ENCODE peak calls at places on chromosome 19, in nine cellular contexts. V is GM23338, F is thoracic aorta, U is transverse colon, W is heart right ventricle, Q is AG09309, E is GM06990, P is BJ, A is fibroblast of pulmonary artery. N is an unnamed sample.

GRCh38 chr19:12543855-12544254 is 7.4 kb downstream of the ZNF564 start:
- DNase-seq in V (no peak), F (no peak), U (no peak), W (no peak), Q (no peak), E (no peak), P (no peak), A (peak), N (no peak)

GRCh38 chr19:57512845-57513244 is 13.1 kb downstream of the ZNF773 start:
- DNase-seq in V (peak), F (no peak), U (no peak), W (no peak), Q (no peak), E (no peak), P (no peak), A (peak), N (no peak)

GRCh38 chr19:12785431-12786011 is 5.8 kb upstream of the JUNB start:
- DNase-seq in V (no peak), F (no peak), U (peak), W (peak), Q (no peak), E (peak), P (no peak), A (no peak), N (no peak)

GRCh38 chr19:31905980-31906948 is 439.1 kb upstream of the ZNF507 start:
- DNase-seq in V (no peak), F (no peak), U (peak), W (no peak), Q (no peak), E (no peak), P (no peak), A (no peak), N (no peak)

GRCh38 chr19:17948967-17949930 is 16.4 kb downstream of the CCDC124 start:
- DNase-seq in V (no peak), F (no peak), U (no peak), W (no peak), Q (no peak), E (peak), P (no peak), A (no peak), N (no peak)

GRCh38 chr19:14728595-14728994 is 38.7 kb downstream of the ZNF333 start:
- DNase-seq in V (no peak), F (no peak), U (no peak), W (no peak), Q (no peak), E (no peak), P (no peak), A (no peak), N (no peak)

GRCh38 chr19:44051654-44052402 is at the start of gene ZNF223:
- DNase-seq in V (peak), F (peak), U (peak), W (peak), Q (peak), E (peak), P (peak), A (peak), N (peak)

GRCh38 chr19:13846533-13847032 is 30.4 kb upstream of the NANOS3 start:
- DNase-seq in V (peak), F (peak), U (peak), W (peak), Q (no peak), E (peak), P (peak), A (peak), N (no peak)

GRCh38 chr19:50843701-50844221 is 10.4 kb upstream of the KLK15 start:
- DNase-seq in V (no peak), F (no peak), U (no peak), W (no peak), Q (no peak), E (no peak), P (no peak), A (no peak), N (peak)

GRCh38 chr19:42529248-42529764 is 1.0 kb upstream of the CEACAM1 start:
- DNase-seq in V (peak), F (no peak), U (peak), W (peak), Q (peak), E (peak), P (no peak), A (peak), N (peak)

GRCh38 chr19:18919895-18920204 is 335 bp downstream of the DDX49 start:
- DNase-seq in V (no peak), F (no peak), U (no peak), W (no peak), Q (no peak), E (no peak), P (no peak), A (no peak), N (no peak)

GRCh38 chr19:6161271-6161850 is 25.9 kb downstream of the ACSBG2 start:
- DNase-seq in V (peak), F (no peak), U (peak), W (peak), Q (no peak), E (peak), P (no peak), A (no peak), N (no peak)

GRCh38 chr19:42023121-42023942 is 29.3 kb upstream of the ATP1A3 start:
- DNase-seq in V (peak), F (no peak), U (peak), W (no peak), Q (no peak), E (peak), P (no peak), A (peak), N (no peak)

GRCh38 chr19:34367424-34367957 is 2.5 kb downstream of the GPI start:
- DNase-seq in V (no peak), F (no peak), U (no peak), W (no peak), Q (no peak), E (no peak), P (no peak), A (no peak), N (no peak)
- H3K4me3 ChIP-seq in V (no peak), F (no peak), U (no peak), W (no peak), Q (no peak), E (no peak), P (no peak), A (no peak), N (peak)

GRCh38 chr19:9966448-9966847 is 30.1 kb upstream of the OLFM2 start:
- DNase-seq in V (peak), F (no peak), U (no peak), W (no peak), Q (no peak), E (no peak), P (no peak), A (no peak), N (no peak)
- H3K4me3 ChIP-seq in V (peak), F (no peak), U (no peak), W (no peak), Q (no peak), E (no peak), P (no peak), A (no peak), N (no peak)

GRCh38 chr19:4717191-4717965 is 6.3 kb downstream of the DPP9 start:
- DNase-seq in V (no peak), F (no peak), U (no peak), W (no peak), Q (no peak), E (no peak), P (no peak), A (peak), N (peak)
- H3K4me3 ChIP-seq in V (no peak), F (no peak), U (no peak), W (no peak), Q (no peak), E (no peak), P (no peak), A (no peak), N (peak)

DNA sequence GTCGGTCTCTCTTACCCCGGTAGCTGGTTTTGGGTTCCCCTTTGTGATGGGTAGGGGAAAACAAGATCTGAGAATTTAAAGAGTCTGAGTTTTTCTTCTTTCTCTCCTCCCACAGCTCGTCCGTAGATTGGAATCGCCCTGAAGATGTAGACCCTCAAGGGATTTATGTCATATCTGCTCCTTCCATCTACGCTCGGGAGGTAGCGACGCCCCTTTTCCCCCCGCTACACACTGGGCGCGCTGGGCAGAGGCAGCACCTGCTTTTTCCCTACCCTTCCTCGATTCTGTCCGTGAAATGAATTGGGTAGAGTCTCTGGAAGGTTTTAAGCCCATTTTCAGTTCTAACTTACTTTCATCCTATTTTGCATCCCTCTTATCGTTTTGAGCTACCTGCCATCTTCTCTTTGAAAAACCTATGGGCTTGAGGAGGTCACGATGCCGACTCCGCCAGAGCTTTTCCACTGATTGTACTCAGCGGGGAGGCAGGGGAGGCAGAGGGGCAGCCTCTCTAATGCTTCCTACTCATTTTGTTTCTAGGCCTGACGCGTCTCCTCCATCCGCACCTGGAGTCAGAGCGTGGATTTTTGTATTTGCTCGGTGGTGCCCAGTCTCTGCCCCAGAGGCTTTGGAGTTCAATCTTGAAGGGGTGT is 7.1 kb upstream of the SELENOV start:
- DNase-seq in V (no peak), F (no peak), U (no peak), W (no peak), Q (no peak), E (no peak), P (no peak), A (no peak), N (no peak)
- H3K4me3 ChIP-seq in V (peak), F (peak), U (no peak), W (peak), Q (peak), E (peak), P (peak), A (peak), N (peak)

DNA sequence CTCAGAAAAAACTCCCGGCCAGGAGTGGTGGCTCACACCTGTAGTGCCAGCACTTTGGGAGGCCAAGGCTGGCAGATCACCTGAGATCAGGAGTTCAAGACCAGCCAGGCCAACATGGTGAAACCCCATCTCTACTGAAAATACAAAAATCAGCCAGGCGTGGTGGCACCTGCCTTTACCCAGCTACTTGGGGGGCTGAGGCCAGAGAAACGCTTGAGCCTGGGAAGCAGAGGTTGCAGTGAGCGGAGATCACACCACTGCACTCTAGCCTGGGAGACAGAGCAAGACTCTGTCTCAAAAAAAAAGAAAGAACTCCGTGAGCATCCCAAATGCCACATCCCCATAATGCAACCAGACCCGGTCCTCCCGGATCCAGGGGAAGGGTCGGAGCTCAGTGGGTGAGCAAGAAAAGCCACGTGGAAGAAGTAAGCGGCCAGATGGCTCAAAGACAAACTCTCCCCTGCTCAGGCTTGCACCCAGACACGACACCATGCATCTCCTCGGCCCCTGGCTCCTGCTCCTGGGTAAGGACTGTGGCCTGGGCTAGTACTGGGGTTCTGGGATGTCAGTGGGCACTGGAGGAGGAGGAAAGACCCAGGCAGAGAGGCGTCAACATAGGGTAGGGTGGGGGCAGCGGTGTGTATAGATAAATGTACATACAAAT is 2.7 kb downstream of the CD22 start:
- DNase-seq in V (no peak), F (no peak), U (no peak), W (no peak), Q (no peak), E (no peak), P (no peak), A (no peak), N (no peak)
- H3K4me3 ChIP-seq in V (no peak), F (no peak), U (no peak), W (no peak), Q (no peak), E (peak), P (no peak), A (no peak), N (no peak)

N was measured in LNCaP clone FGC.